ENCODE peak calls at places on chromosome 21, in nine cellular contexts. H, E, X, Q, B, Y, K, W and V are unnamed samples.

GRCh38 chr21:45032977-45033705 is 41.2 kb upstream of the ADARB1 start:
- DNase-seq in H (no peak), E (peak; percentile 17), X (no peak), Q (peak; percentile 25), B (no peak), Y (no peak), K (no peak), W (no peak), V (peak; percentile 75)

GRCh38 chr21:16908087-16908486 is 604.8 kb upstream of the CXADR start:
- DNase-seq in H (no peak), E (no peak), X (peak; percentile 30), Q (no peak), B (no peak), Y (no peak), K (no peak), W (peak; percentile 62), V (no peak)

GRCh38 chr21:44258056-44258725 is 3.5 kb downstream of the DNMT3L start:
- DNase-seq in H (no peak), E (no peak), X (no peak), Q (no peak), B (no peak), Y (no peak), K (no peak), W (no peak), V (peak; percentile 88)

GRCh38 chr21:34186119-34186719 is 112.8 kb downstream of the MRPS6 start:
- DNase-seq in H (no peak), E (no peak), X (peak; percentile 29), Q (no peak), B (no peak), Y (no peak), K (no peak), W (no peak), V (no peak)

GRCh38 chr21:27206368-27206982 is 239.6 kb upstream of the ADAMTS5 start:
- DNase-seq in H (no peak), E (peak; percentile 41), X (no peak), Q (no peak), B (peak; percentile 19), Y (no peak), K (no peak), W (peak; percentile 78), V (no peak)

GRCh38 chr21:28906841-28907240 is 85.8 kb downstream of the LTN1 start:
- DNase-seq in H (no peak), E (no peak), X (no peak), Q (no peak), B (no peak), Y (no peak), K (no peak), W (no peak), V (no peak)

GRCh38 chr21:41066086-41066938 is 101.6 kb upstream of the BACE2 start:
- DNase-seq in H (no peak), E (no peak), X (no peak), Q (no peak), B (no peak), Y (peak; percentile 31), K (no peak), W (no peak), V (no peak)

GRCh38 chr21:43775795-43776430 is at the start of gene CSTB:
- DNase-seq in H (peak; percentile 93), E (peak; percentile 88), X (peak; percentile 55), Q (peak; percentile 85), B (peak; percentile 83), Y (peak; percentile 88), K (peak; percentile 94), W (peak; percentile 62), V (no peak)

GRCh38 chr21:37563641-37564340 is 197.2 kb downstream of the DYRK1A start:
- DNase-seq in H (peak; percentile 95), E (peak; percentile 93), X (peak; percentile 88), Q (peak; percentile 96), B (peak; percentile 90), Y (peak; percentile 94), K (peak; percentile 95), W (peak; percentile 90), V (no peak)
- TF ChIP-seq CTCF in H (no peak), E (peak; percentile 18), X (peak; percentile 37), Q (peak; percentile 21), B (no peak), Y (peak; percentile 58), K (peak; percentile 36), W (peak; percentile 34), V (no peak)

DNA sequence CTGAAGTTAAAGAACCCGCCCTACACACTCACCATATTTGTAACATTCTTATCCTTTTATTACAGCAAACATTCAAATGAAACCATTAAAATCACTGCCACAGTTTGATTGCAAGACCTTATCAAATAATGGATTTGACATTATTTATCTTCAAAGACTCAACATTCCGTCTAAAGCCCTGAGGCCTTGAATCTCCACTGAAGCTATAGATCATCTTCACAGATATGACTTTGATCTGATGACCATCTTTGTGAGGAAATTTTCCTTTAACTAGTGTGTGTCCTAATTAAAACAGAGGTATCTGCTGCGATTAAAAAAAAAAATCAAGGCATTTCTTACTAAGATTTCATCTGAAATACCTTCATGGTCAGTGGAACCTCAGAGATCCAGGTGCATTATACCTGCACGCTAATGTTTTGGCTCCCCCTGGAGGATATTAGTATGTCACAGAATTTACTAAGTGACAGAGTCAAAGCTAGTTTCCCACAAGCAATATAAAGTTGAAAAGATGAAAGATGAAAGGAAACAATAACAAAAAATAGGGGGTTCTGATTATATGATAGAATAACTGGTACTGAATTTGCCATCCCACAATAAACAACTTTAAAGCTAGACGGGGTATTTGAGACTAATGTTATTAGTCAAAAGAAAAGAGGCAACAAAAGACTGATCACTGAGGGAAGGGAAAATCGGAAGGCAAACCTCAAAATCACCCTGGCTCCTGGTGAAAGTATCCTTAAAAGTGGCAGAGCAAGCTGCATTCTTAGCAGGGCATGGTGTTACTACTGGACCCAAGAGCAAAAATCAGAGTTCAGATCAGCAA is 923.4 kb downstream of the NCAM2 start:
- DNase-seq in H (no peak), E (no peak), X (peak; percentile 27), Q (peak; percentile 11), B (no peak), Y (no peak), K (no peak), W (peak; percentile 25), V (no peak)
- TF ChIP-seq CTCF in H (peak; percentile 8), E (peak; percentile 86), X (peak; percentile 36), Q (peak; percentile 43), B (peak; percentile 63), Y (peak; percentile 57), K (peak; percentile 11), W (peak; percentile 67), V (peak; percentile 88)

GRCh38 chr21:39915881-39916280 is 48.6 kb downstream of the PCP4 start:
- DNase-seq in H (no peak), E (no peak), X (no peak), Q (no peak), B (no peak), Y (no peak), K (no peak), W (no peak), V (no peak)

GRCh38 chr21:39908265-39908923 is 41.2 kb downstream of the PCP4 start:
- DNase-seq in H (no peak), E (peak; percentile 74), X (no peak), Q (no peak), B (peak; percentile 36), Y (no peak), K (no peak), W (no peak), V (no peak)

GRCh38 chr21:39911792-39912191 is 44.6 kb downstream of the PCP4 start:
- DNase-seq in H (no peak), E (no peak), X (no peak), Q (no peak), B (no peak), Y (no peak), K (no peak), W (no peak), V (no peak)

GRCh38 chr21:39913651-39914145 is 46.5 kb downstream of the PCP4 start:
- DNase-seq in H (no peak), E (no peak), X (no peak), Q (no peak), B (no peak), Y (no peak), K (no peak), W (no peak), V (no peak)

GRCh38 chr21:39911286-39911685 is 44.0 kb downstream of the PCP4 start:
- DNase-seq in H (no peak), E (no peak), X (no peak), Q (no peak), B (peak; percentile 28), Y (no peak), K (no peak), W (no peak), V (no peak)
- TF ChIP-seq CTCF in H (no peak), E (peak; percentile 57), X (no peak), Q (no peak), B (no peak), Y (peak; percentile 19), K (no peak), W (no peak), V (peak; percentile 47)

DNA sequence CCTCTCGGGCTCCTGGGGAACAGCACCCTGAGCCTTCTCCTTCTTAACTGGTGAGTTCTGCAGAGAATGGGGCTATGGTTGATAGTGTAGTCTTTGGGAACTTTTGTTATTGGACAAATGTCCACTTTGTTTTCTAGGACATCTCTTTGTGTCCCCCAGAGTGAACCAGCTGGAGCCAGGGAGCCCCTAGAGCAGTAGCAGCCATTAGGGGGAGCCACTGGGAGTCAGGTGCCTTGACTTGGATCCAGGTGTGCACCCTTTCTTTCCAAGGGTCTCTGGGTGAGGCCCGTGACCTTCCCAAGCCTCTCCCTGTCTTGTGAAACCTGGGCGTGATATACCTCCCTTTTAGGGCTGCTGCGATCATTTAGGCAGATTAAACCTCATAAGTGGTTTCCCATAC is 36.9 kb downstream of the ABCG1 start:
- DNase-seq in H (no peak), E (no peak), X (no peak), Q (no peak), B (peak; percentile 47), Y (no peak), K (no peak), W (no peak), V (no peak)
- TF ChIP-seq CTCF in H (no peak), E (peak; percentile 57), X (no peak), Q (no peak), B (peak; percentile 26), Y (no peak), K (no peak), W (no peak), V (peak; percentile 15)

DNA sequence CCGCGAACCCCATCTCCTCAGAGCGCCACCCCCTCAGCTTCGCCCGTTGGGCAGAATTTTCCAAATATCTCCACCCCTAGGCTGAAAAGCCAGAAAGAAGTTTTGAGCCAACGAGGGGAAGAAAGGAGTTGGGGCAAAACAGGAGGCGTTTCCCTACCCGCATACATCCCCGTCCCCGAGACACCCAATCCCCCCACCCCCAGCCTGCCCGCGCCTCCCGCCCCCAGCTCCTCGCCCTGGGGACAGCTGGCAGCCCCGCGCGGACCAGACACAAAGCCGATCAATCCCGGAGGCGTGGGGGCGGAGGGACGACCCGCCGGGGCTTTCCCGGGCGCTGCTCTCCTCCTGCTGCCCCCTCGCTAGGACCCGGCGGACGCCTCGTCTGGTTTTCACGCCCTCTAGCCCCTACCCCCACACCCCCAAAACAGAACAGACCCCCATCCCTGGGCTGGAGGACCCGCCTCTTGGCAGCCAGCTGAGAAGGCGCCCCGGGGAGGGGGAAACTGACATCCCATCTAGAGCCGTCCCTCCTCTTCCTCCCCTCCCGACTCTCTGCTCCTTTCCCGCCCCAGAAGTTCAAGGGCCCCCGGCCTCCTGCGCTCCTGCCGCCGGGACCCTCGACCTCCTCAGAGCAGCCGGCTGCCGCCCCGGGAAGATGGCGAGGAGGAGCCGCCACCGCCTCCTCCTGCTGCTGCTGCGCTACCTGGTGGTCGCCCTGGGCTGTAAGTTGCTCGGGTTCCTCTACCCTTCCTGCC is at the start of gene JAM2:
- DNase-seq in H (peak; percentile 86), E (peak; percentile 75), X (no peak), Q (no peak), B (peak; percentile 65), Y (peak; percentile 62), K (peak; percentile 78), W (peak; percentile 9), V (no peak)
- TF ChIP-seq CTCF in H (peak; percentile 36), E (peak; percentile 58), X (peak; percentile 36), Q (no peak), B (no peak), Y (peak; percentile 65), K (no peak), W (peak; percentile 30), V (peak; percentile 74)